ENCODE peak calls at places on chromosomes 2 and 18, in six cellular contexts. Y, D, U, H, M and A are unnamed samples.

GRCh38 chr2:196080526-196080925 is 11.9 kb upstream of the DNAH7 start:
- DNase-seq in Y (no peak), D (no peak), U (no peak), H (no peak), M (no peak), A (no peak)

GRCh38 chr18:62759704-62760402 is 44.5 kb downstream of the PHLPP1 start:
- DNase-seq in Y (peak; percentile 32), D (no peak), U (peak; percentile 76), H (no peak), M (no peak), A (no peak)

GRCh38 chr2:74290466-74291216 is 52.6 kb downstream of the SLC4A5 start:
- DNase-seq in Y (no peak), D (no peak), U (no peak), H (no peak), M (no peak), A (no peak)

GRCh38 chr2:86398911-86399474 is 42.2 kb upstream of the KDM3A start:
- DNase-seq in Y (no peak), D (no peak), U (no peak), H (no peak), M (no peak), A (no peak)

GRCh38 chr2:39537150-39537549 is 100.1 kb upstream of the MAP4K3 start:
- DNase-seq in Y (no peak), D (no peak), U (no peak), H (no peak), M (no peak), A (no peak)

GRCh38 chr2:44751754-44752479 is 189.6 kb upstream of the SIX3 start:
- DNase-seq in Y (no peak), D (peak; percentile 66), U (no peak), H (no peak), M (no peak), A (no peak)

GRCh38 chr18:67733094-67733493 is 216.6 kb upstream of the DSEL start:
- DNase-seq in Y (no peak), D (no peak), U (peak; percentile 79), H (no peak), M (no peak), A (peak; percentile 12)

GRCh38 chr2:38248246-38248645 is 128.8 kb downstream of the ATL2 start:
- DNase-seq in Y (no peak), D (no peak), U (no peak), H (no peak), M (no peak), A (no peak)

GRCh38 chr2:65794994-65795393 is 362.6 kb upstream of the SPRED2 start:
- DNase-seq in Y (no peak), D (no peak), U (no peak), H (no peak), M (no peak), A (no peak)

DNA sequence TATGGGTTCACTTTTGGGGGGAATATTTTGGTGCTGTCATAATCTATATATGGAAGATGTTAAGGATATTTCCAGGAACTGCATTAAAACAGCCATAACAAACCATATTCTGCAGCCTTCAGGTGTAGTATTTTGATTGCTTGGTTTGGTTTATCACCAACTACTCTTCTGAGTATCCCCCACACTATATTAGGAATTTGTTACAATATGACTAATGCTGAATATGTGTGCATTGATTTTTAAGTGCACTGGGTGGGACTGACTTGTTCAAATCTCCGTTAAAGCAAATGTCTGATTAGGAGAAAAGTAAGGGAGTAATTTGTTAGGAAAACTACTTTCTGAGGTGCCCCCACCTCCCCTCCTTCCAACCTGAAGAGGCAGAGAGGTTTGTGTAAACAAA is 47.7 kb downstream of the SPTBN1 start:
- DNase-seq in Y (no peak), D (no peak), U (no peak), H (no peak), M (no peak), A (no peak)
- H2AK5ac ChIP-seq in Y (no peak overlapping the region), D (no peak overlapping the region), U (no peak overlapping the region), H (no peak overlapping the region), M (no peak overlapping the region), A (no peak overlapping the region)

GRCh38 chr2:128640166-128640846 is 321.6 kb upstream of the HS6ST1 start:
- DNase-seq in Y (no peak), D (no peak), U (no peak), H (no peak), M (no peak), A (no peak)

GRCh38 chr2:128638311-128638710 is 319.6 kb upstream of the HS6ST1 start:
- DNase-seq in Y (no peak), D (peak; percentile 38), U (no peak), H (no peak), M (no peak), A (no peak)

GRCh38 chr2:128640847-128641360 is 322.2 kb upstream of the HS6ST1 start:
- DNase-seq in Y (no peak), D (no peak), U (no peak), H (no peak), M (no peak), A (no peak)

GRCh38 chr2:128638741-128639477 is 320.2 kb upstream of the HS6ST1 start:
- DNase-seq in Y (no peak), D (peak; percentile 94), U (no peak), H (peak; percentile 93), M (peak; percentile 88), A (no peak)

DNA sequence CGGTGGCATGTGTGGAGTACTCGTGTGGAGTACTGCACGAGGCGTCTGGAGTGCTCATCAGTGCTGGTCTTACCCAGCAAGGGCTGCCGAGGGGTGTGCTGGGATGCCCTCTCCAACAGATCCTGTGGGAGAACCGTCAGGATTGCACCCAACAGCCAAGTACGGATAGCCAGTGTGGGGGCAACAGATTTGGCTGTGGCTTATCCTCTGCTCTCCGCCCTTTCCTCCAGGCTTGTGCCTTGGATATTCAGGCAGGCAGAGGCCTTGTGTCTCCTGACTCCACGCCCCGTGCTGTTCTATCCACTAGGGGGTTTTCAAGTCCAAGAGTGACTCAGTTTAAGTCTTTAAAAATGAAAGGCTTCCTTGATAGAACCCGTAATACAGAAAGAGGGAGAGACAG is 321.0 kb upstream of the HS6ST1 start:
- DNase-seq in Y (no peak), D (peak; percentile 28), U (no peak), H (no peak), M (no peak), A (no peak)
- H2AK5ac ChIP-seq in Y (no peak overlapping the region), D (peak overlapping the region; percentile 79), U (no peak overlapping the region), H (peak overlapping the region; percentile 85), M (peak overlapping the region; percentile 97), A (no peak overlapping the region)

GRCh38 chr2:146894514-146894913 is 950.3 kb upstream of the ACVR2A start:
- DNase-seq in Y (no peak), D (no peak), U (no peak), H (no peak), M (no peak), A (no peak)

GRCh38 chr2:146893500-146894041 is 951.3 kb upstream of the ACVR2A start:
- DNase-seq in Y (no peak), D (no peak), U (no peak), H (no peak), M (no peak), A (no peak)

GRCh38 chr2:146890491-146890890 is 954.3 kb upstream of the ACVR2A start:
- DNase-seq in Y (no peak), D (no peak), U (no peak), H (no peak), M (no peak), A (no peak)
- H2AK5ac ChIP-seq in Y (no peak overlapping the region), D (no peak overlapping the region), U (no peak overlapping the region), H (no peak overlapping the region), M (no peak overlapping the region), A (no peak overlapping the region)

DNA sequence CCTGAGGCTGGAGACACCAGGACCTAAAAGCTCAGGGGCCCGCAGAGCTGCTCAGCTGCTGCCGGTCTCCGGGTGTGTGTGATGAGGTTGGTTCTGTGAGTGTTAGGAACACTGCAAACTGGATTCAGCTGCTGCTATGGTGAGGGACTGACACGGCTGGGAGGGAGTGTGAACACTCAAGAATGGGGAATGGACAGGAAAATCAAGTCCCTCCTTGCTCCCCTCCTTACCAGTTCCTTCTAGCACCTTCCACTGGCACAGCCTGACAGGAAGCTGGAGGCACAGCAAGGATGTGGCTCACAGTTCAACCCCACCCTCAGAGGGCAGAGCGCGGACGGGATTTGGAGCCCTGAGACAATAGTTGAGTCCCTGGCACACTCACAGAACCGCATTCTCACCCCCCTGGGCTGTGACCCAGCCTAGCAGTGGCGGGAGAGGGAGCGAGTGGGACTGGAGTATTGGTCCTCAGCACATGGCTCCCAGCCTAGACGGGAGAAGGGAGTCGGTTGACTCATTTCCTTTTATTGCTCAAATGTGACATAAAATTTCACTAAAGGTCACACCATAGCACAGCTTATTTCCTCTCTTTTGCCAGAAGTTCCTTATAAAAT is 42.5 kb downstream of the LRRC30 start:
- DNase-seq in Y (peak; percentile 26), D (no peak), U (peak; percentile 28), H (no peak), M (no peak), A (peak; percentile 74)
- H2AK5ac ChIP-seq in Y (peak overlapping the region; percentile 15), D (no peak overlapping the region), U (no peak overlapping the region), H (no peak overlapping the region), M (no peak overlapping the region), A (no peak overlapping the region)

DNA sequence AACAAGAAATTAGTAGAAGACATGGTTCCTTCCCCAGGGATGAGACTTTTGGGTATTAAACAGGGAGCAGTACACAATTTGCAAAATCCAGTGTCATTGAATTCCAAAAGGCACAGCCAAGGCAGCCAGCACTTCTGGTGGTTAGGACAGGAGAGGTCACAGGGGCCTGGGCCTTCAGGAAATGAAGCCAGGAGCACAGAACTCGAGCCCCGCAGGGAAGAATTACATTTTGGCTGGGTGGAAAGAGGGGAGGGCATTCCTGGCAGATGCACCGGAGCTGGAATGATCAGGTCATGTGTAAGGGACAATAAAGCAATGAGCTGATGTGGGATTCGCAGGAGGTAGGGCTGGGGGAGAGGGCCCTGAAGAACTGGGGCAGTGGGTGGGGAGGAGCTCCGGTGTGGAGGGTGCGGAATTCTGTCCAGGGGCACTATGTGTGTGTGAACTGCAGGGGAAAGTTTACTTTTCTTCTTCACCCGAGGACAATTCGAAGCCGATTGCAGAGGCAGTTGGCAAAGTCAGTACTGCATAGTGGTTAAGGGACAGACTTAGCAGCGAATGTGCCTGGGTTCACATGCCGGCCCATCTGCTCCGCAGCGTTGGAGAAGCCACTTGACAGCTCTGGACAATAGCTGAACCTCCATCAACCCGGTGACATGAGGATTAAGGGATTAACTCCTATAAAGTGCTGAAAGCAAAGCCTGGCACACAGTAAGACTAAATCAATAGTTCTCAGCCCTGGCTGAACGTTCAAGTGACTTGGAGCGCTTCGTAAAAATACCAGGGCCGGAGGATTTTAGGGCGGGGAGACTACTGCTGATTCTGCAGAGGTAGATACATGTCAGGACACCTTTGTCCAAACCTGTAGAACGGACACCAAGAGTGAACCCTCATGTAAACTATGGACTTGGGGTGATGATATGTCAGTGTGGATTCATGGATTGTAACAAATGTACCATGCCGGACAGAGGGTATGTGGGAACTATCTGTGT is 36.4 kb downstream of the ALPK2 start:
- DNase-seq in Y (no peak), D (no peak), U (no peak), H (no peak), M (no peak), A (no peak)
- H2AK5ac ChIP-seq in Y (peak overlapping the region; percentile 81), D (no peak overlapping the region), U (peak overlapping the region; percentile 62), H (no peak overlapping the region), M (no peak overlapping the region), A (peak overlapping the region; percentile 94)

DNA sequence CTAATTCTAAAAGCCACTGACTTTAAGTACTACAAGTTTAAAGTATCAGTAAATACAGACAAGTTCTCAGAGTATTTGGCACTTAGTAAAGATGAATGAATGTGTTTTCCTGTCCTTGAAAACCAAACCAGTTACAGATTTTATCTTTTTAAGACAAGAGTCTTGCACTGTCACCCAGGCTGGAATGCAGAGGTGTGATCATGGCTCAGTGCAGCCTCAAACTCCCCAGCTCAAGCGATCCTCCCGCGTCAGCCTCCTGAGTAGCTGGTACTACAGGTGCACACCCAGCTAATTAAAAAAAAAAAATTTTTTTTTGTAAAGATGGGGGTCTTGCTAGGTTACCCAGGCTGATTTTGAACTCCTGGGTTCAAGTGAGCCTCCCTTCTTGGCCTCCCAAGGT is 9.5 kb downstream of the RPS7 start:
- DNase-seq in Y (peak; percentile 52), D (no peak), U (no peak), H (no peak), M (no peak), A (no peak)
- H2AK5ac ChIP-seq in Y (no peak overlapping the region), D (no peak overlapping the region), U (peak overlapping the region; percentile 77), H (no peak overlapping the region), M (no peak overlapping the region), A (no peak overlapping the region)

GRCh38 chr2:197434541-197435513 is at the start of gene SF3B1:
- DNase-seq in Y (peak; percentile 100), D (peak; percentile 97), U (peak; percentile 98), H (peak; percentile 96), M (peak; percentile 91), A (peak; percentile 99)
- H2AK5ac ChIP-seq in Y (peak within 1 kb of the TSS; percentile 30), D (no peak within 1 kb of the TSS), U (peak within 1 kb of the TSS; percentile 92), H (peak within 1 kb of the TSS; percentile 41), M (peak within 1 kb of the TSS; percentile 93), A (peak within 1 kb of the TSS; percentile 47)